ENCODE peak calls at places on chromosome 20, in five cellular contexts. E is GM12892, Y is suprapubic skin, J is gastrocnemius medialis, O is prostate gland. L is an unnamed sample.

GRCh38 chr20:51023617-51024155 is 779 bp upstream of the KCNG1 start:
- DNase-seq in E (no peak), Y (no peak), J (no peak), O (no peak), L (no peak)

GRCh38 chr20:5143856-5144255 is 17.0 kb downstream of the CDS2 start:
- DNase-seq in E (no peak), Y (no peak), J (no peak), O (no peak), L (no peak)

GRCh38 chr20:38114353-38114791 is 50.7 kb downstream of the TGM2 start:
- DNase-seq in E (no peak), Y (no peak), J (no peak), O (no peak), L (no peak)

GRCh38 chr20:38043512-38044300 is 10.2 kb downstream of the RPRD1B start:
- DNase-seq in E (no peak), Y (no peak), J (peak; percentile 47), O (no peak), L (no peak)

GRCh38 chr20:5448449-5449118 is 131.8 kb upstream of the PROKR2 start:
- DNase-seq in E (peak; percentile 34), Y (no peak), J (no peak), O (peak; percentile 47), L (no peak)

GRCh38 chr20:20130399-20130798 is 78.1 kb downstream of the CFAP61 start:
- DNase-seq in E (no peak), Y (no peak), J (no peak), O (no peak), L (no peak)

GRCh38 chr20:8583209-8584106 is 451.4 kb downstream of the PLCB1 start:
- DNase-seq in E (no peak), Y (no peak), J (no peak), O (no peak), L (no peak)

GRCh38 chr20:25013478-25014380 is 21.2 kb upstream of the APMAP start:
- DNase-seq in E (no peak), Y (no peak), J (no peak), O (no peak), L (no peak)

GRCh38 chr20:36919715-36920333 is 31.7 kb downstream of the SAMHD1 start:
- DNase-seq in E (peak; percentile 24), Y (no peak), J (no peak), O (peak; percentile 20), L (no peak)

GRCh38 chr20:35297740-35298139 is 5.5 kb upstream of the FAM83C start:
- DNase-seq in E (no peak), Y (no peak), J (no peak), O (no peak), L (no peak)

GRCh38 chr20:38880952-38881735 is 45.1 kb upstream of the FAM83D start:
- DNase-seq in E (no peak), Y (no peak), J (no peak), O (no peak), L (no peak)

GRCh38 chr20:23939641-23940040 is 48.9 kb downstream of the GGTLC1 start:
- DNase-seq in E (no peak), Y (no peak), J (no peak), O (no peak), L (no peak)

GRCh38 chr20:51494241-51495110 is 48.0 kb downstream of the NFATC2 start:
- DNase-seq in E (no peak), Y (no peak), J (no peak), O (no peak), L (no peak)

GRCh38 chr20:62427172-62428007 is at the start of gene RBBP8NL:
- DNase-seq in E (no peak), Y (no peak), J (no peak), O (peak; percentile 96), L (no peak)
- TF ChIP-seq POLR2A in E (no peak), Y (no peak), J (no peak), O (no peak), L (no peak)

GRCh38 chr20:63707558-63708300 is at the start of the genes ARFRP1 and ZGPAT:
- DNase-seq in E (peak; percentile 90), Y (peak; percentile 89), J (peak; percentile 86), O (peak; percentile 73), L (peak; percentile 95)
- TF ChIP-seq POLR2A in E (peak; percentile 76), Y (no peak), J (peak; percentile 53), O (peak; percentile 56), L (peak; percentile 38)

DNA sequence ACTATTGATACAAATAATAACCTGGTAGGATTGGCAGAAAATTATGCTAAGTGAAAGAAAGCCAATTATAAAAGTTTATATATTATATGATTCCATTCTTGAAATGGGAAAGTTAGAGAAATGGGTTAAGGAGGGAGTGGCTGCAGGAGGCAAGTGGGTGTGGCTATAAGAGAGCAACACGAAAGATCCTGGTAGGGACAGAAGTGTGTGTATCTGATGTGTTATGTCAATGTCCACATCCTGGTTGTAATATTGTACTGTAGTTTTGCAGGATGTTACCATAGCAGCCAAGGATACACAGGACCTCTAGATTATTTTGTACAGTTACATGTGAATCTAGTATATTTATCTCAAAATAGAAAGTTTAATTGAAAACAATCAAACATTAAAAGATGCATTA is 46.8 kb downstream of the SNX5 start:
- DNase-seq in E (no peak), Y (no peak), J (no peak), O (no peak), L (no peak)
- TF ChIP-seq POLR2A in E (no peak), Y (no peak), J (no peak), O (no peak), L (no peak)

DNA sequence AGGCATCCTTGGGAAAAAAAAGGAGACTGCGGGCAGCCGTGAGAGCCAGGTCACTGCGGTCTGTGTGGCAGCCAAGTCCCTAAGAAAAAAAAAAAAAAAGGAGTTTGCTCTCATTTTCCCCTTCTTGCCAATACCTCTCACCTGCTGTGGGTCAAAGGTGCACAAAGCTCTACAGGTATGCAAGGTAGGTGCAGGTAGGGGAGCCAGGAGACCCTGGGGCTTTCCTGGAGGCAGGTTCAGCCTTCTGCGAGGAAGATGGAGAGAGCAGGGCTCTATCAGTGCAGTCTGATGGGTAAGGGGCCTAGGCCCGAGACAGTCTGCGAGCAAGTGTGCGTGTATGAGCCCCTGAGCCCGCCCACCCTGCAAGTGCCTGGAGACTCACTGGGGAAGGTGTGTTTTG is 12.3 kb upstream of the SNAI1 start:
- DNase-seq in E (no peak), Y (no peak), J (no peak), O (no peak), L (no peak)
- TF ChIP-seq POLR2A in E (no peak), Y (no peak), J (no peak), O (no peak), L (no peak)

DNA sequence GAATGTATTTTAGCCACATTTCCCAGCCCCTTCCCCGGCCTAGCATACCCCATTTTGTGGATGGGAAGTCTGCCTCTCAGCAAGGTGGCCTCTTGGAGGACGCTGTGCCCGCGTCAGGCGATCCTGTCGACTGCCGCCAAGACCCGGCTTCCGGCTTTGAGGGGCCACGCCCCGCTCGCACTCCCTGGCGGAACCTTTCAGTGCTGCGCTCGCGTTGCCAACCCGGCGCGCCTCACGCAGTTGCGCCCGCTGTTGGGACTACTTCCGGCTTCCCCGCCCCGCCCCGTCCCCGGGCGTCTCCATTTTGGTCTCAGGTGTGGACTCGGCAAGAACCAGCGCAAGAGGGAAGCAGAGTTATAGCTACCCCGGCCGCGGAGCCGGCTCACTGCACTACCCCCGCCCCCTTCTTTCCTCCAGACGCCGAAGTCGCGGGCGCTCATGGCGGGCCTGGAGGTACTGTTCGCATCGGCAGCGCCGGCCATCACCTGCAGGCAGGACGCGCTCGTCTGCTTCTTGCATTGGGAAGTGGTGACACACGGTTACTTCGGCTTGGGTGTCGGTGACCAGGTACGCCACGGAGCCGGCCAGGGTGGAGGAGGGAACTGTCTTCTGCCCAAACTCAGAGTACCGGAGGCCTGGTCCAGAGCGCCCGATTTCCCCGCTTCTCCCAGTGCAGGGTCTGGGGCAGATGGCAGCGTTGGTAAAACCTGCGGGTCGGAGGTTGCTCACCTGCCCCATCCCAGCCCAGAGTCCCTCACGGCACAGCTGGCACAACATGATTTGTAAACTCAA is at the start of gene PSMF1:
- DNase-seq in E (peak; percentile 90), Y (peak; percentile 96), J (peak; percentile 93), O (peak; percentile 90), L (peak; percentile 94)
- TF ChIP-seq POLR2A in E (peak; percentile 94), Y (no peak), J (peak; percentile 33), O (peak; percentile 41), L (no peak)

GRCh38 chr20:49276895-49277785 is 717 bp downstream of the ZNFX1 start:
- DNase-seq in E (peak; percentile 27), Y (peak; percentile 80), J (peak; percentile 25), O (peak; percentile 38), L (peak; percentile 65)

GRCh38 chr20:49278817-49279676 is 1.2 kb upstream of the ZNFX1 start:
- DNase-seq in E (no peak), Y (peak; percentile 66), J (peak; percentile 19), O (no peak), L (peak; percentile 12)

GRCh38 chr20:49276201-49276894 is 1.5 kb downstream of the ZNFX1 start:
- DNase-seq in E (peak; percentile 23), Y (no peak), J (no peak), O (no peak), L (no peak)

GRCh38 chr20:49278036-49278816 is at the start of gene ZNFX1:
- DNase-seq in E (peak; percentile 92), Y (peak; percentile 99), J (peak; percentile 99), O (peak; percentile 99), L (peak; percentile 99)

DNA sequence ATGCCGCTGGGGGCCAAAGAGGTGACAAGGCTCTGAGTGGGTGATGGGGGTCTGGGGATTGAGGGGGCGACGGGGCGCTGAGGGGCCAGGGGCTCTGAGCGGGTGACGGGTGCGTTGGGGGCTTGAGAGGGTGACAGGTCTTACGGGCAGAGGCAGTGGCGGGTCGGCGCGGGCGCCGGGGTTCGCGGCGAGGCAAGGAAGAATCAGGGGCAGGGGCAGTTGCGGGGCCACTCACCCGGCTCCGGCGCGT is 146 bp downstream of the ZNFX1 start:
- DNase-seq in E (no peak), Y (no peak), J (no peak), O (no peak), L (no peak)
- TF ChIP-seq POLR2A in E (peak; percentile 55), Y (no peak), J (peak; percentile 1), O (no peak), L (no peak)

DNA sequence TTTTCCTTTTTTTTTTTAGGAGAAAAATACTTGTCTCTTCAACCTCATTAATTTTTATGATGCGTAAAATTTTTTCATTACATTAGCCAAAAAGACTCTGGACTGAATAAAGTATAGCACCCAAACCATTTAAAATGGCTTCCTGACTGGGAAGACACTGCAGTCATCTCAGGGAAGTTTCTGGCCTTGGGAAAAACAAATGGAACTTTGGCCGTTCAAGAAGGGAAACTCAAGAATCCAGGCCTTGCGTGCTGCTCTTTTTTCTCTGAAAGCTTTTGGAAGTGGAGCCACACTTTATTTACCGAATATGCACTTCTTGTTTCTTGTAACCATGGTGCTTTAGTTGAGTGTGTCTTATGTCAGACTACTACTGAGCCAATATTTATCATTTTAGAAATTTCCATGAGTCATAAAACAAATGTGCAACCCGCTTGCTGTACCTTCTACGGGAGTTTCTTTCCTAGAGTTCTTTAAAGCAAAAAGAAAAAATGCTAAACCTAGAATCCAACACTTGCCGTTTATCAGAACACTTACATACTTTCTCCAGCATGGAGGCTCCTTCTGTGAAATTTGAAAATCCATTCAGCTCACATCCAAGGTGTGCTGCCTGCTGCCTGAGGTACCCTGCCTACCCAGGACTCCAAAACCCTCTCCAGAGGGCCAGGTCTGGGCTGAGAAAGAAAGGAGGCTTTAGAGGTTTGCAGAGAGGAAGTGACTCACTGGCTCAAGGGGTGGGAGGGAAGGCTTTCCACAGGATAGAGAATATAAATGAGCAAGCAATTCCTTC is 11.5 kb upstream of the DSTN start:
- DNase-seq in E (no peak), Y (peak; percentile 78), J (no peak), O (peak; percentile 32), L (peak; percentile 73)
- TF ChIP-seq POLR2A in E (no peak), Y (no peak), J (no peak), O (no peak), L (no peak)

L was measured in ovary.